ENCODE peak calls at places on chromosomes 4 and X, in six cellular contexts. E is A549; O is foreskin keratinocyte; F is lower lobe of right lung; V is lung; G is CD8-positive, alpha-beta T cell. H is an unnamed sample.

GRCh38 chrX:96372313-96373046 is 312.2 kb upstream of the DIAPH2 start:
- DNase-seq in E (peak; percentile 66), O (no peak), F (no peak), V (no peak), G (no peak), H (no peak)

GRCh38 chr4:28251831-28252230 is 1391.2 kb downstream of the STIM2 start:
- DNase-seq in E (no peak), O (no peak), F (no peak), V (no peak), G (no peak), H (no peak)

GRCh38 chr4:2071912-2072867 is 13.1 kb downstream of the NAT8L start:
- DNase-seq in E (no peak), O (no peak), F (peak; percentile 38), V (no peak), G (no peak), H (no peak)

GRCh38 chrX:71493111-71493613 is 39.7 kb upstream of the OGT start:
- DNase-seq in E (no peak), O (no peak), F (peak; percentile 36), V (peak; percentile 31), G (no peak), H (no peak)

GRCh38 chr4:94653095-94653649 is 104.6 kb upstream of the BMPR1B start:
- DNase-seq in E (no peak), O (no peak), F (no peak), V (no peak), G (no peak), H (no peak)

GRCh38 chr4:24330198-24330972 is 254.0 kb downstream of the DHX15 start:
- DNase-seq in E (no peak), O (no peak), F (no peak), V (no peak), G (no peak), H (no peak)

GRCh38 chrX:74171465-74171864 is 132.5 kb upstream of the ZCCHC13 start:
- DNase-seq in E (no peak), O (no peak), F (no peak), V (no peak), G (no peak), H (no peak)

GRCh38 chr4:81594495-81595169 is 122.9 kb upstream of the RASGEF1B start:
- DNase-seq in E (no peak), O (no peak), F (no peak), V (no peak), G (no peak), H (no peak)

GRCh38 chr4:56981795-56982201 is 3.1 kb downstream of the POLR2B start:
- DNase-seq in E (no peak), O (peak; percentile 4), F (no peak), V (no peak), G (no peak), H (no peak)

GRCh38 chrX:38563006-38563405 is 1.7 kb downstream of the TSPAN7 start:
- DNase-seq in E (no peak), O (no peak), F (no peak), V (no peak), G (no peak), H (no peak)

GRCh38 chrX:39157796-39158195 is 356.5 kb downstream of the MID1IP1 start:
- DNase-seq in E (no peak), O (no peak), F (no peak), V (no peak), G (no peak), H (no peak)

GRCh38 chrX:66914082-66914481 is 275.2 kb upstream of the EDA2R start:
- DNase-seq in E (peak; percentile 3), O (no peak), F (no peak), V (peak; percentile 48), G (no peak), H (no peak)

GRCh38 chrX:24301060-24301459 is 12.8 kb downstream of the SUPT20HL2 start:
- DNase-seq in E (no peak), O (peak; percentile 10), F (no peak), V (no peak), G (no peak), H (no peak)

GRCh38 chr4:134085525-134085924 is 116.1 kb downstream of the PABPC4L start:
- DNase-seq in E (no peak), O (no peak), F (no peak), V (no peak), G (no peak), H (no peak)

GRCh38 chr4:147735413-147736301 is 3.8 kb downstream of the ARHGAP10 start:
- DNase-seq in E (no peak), O (peak; percentile 20), F (no peak), V (no peak), G (no peak), H (no peak)

GRCh38 chr4:39341075-39341725 is 25.0 kb downstream of the RFC1 start:
- DNase-seq in E (no peak), O (no peak), F (no peak), V (peak; percentile 42), G (no peak), H (no peak)

GRCh38 chr4:78552398-78553396 is 1.1 kb downstream of the ANXA3 start:
- DNase-seq in E (peak; percentile 72), O (peak; percentile 91), F (peak; percentile 47), V (peak; percentile 39), G (no peak), H (no peak)

GRCh38 chr4:25107827-25108516 is 52.3 kb downstream of the SEPSECS start:
- DNase-seq in E (no peak), O (no peak), F (no peak), V (no peak), G (no peak), H (no peak)

GRCh38 chr4:170872794-170873193 is 783.0 kb upstream of the AADAT start:
- DNase-seq in E (no peak), O (peak; percentile 83), F (no peak), V (no peak), G (no peak), H (no peak)

GRCh38 chrX:39309018-39309620 is 507.9 kb downstream of the MID1IP1 start:
- DNase-seq in E (peak; percentile 1), O (peak; percentile 17), F (no peak), V (no peak), G (no peak), H (no peak)

GRCh38 chr4:185128272-185129119 is 14.6 kb upstream of the SLC25A4 start:
- DNase-seq in E (peak; percentile 24), O (no peak), F (peak; percentile 57), V (no peak), G (peak; percentile 60), H (no peak)

GRCh38 chr4:101288365-101289145 is 58.8 kb downstream of the PPP3CA start:
- DNase-seq in E (no peak), O (no peak), F (no peak), V (no peak), G (no peak), H (no peak)

GRCh38 chrX:136190038-136190437 is 42.7 kb downstream of the FHL1 start:
- DNase-seq in E (no peak), O (no peak), F (no peak), V (no peak), G (no peak), H (no peak)

GRCh38 chr4:20682853-20683252 is 17.4 kb upstream of the PACRGL start:
- DNase-seq in E (no peak), O (no peak), F (no peak), V (no peak), G (no peak), H (no peak)

GRCh38 chr4:67593741-67594175 is 35.2 kb downstream of the STAP1 start:
- DNase-seq in E (no peak), O (no peak), F (no peak), V (no peak), G (no peak), H (no peak)

GRCh38 chr4:12897954-12898353 is 586.2 kb downstream of the RAB28 start:
- DNase-seq in E (no peak), O (no peak), F (no peak), V (no peak), G (no peak), H (no peak)

GRCh38 chr4:83686166-83686565 is 150.3 kb downstream of the GPAT3 start:
- DNase-seq in E (no peak), O (peak; percentile 67), F (no peak), V (no peak), G (no peak), H (no peak)

GRCh38 chrX:121160987-121161386 is 113.6 kb downstream of the GLUD2 start:
- DNase-seq in E (no peak), O (no peak), F (no peak), V (no peak), G (no peak), H (no peak)

GRCh38 chrX:30935985-30936384 is 46.9 kb upstream of the TAB3 start:
- DNase-seq in E (peak; percentile 21), O (no peak), F (no peak), V (no peak), G (no peak), H (no peak)

DNA sequence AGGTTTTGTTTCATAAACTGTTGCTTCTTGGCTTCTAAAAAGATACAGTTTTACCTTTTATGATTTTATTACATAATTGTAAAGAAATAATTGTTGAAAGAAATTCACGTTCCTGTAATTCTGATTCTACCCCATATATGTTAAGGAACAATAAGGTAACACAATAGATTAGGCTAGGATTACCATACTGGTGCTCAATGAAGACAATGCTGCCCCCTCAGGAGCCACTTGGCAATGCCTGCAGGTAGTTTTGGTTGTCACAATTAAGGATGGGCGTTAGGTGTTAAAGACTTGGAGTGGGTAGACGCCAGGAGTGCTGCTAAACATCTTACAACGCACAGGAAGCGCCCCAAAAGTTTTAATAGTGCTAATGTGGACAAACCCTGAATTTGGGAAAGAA is 133.2 kb downstream of the NLGN4X start:
- DNase-seq in E (peak; percentile 0), O (no peak), F (no peak), V (no peak), G (no peak), H (no peak)
- TF ChIP-seq CTCF in E (no peak), O (no peak), F (no peak), V (no peak), G (no peak), H (no peak)

GRCh38 chr4:151198748-151199147 is 78.2 kb upstream of the PRSS48 start:
- DNase-seq in E (no peak), O (no peak), F (no peak), V (no peak), G (no peak), H (no peak)
- H3K4me1 ChIP-seq in E (peaks cover 18% of the 10 kb centered on the region), O (peaks cover 27% of the 10 kb centered on the region), F (peaks cover 74% of the 10 kb centered on the region), V (peaks cover 14% of the 10 kb centered on the region), G (no peaks in the 10 kb centered on the region), H (peaks cover 71% of the 10 kb centered on the region)

GRCh38 chr4:145044341-145044740 is 53.7 kb downstream of the ANAPC10 start:
- DNase-seq in E (no peak), O (no peak), F (no peak), V (no peak), G (no peak), H (no peak)
- H3K27ac ChIP-seq in E (no peak overlapping the region), O (no peak overlapping the region), F (no peak overlapping the region), V (no peak overlapping the region), G (no peak overlapping the region), H (no peak overlapping the region)

DNA sequence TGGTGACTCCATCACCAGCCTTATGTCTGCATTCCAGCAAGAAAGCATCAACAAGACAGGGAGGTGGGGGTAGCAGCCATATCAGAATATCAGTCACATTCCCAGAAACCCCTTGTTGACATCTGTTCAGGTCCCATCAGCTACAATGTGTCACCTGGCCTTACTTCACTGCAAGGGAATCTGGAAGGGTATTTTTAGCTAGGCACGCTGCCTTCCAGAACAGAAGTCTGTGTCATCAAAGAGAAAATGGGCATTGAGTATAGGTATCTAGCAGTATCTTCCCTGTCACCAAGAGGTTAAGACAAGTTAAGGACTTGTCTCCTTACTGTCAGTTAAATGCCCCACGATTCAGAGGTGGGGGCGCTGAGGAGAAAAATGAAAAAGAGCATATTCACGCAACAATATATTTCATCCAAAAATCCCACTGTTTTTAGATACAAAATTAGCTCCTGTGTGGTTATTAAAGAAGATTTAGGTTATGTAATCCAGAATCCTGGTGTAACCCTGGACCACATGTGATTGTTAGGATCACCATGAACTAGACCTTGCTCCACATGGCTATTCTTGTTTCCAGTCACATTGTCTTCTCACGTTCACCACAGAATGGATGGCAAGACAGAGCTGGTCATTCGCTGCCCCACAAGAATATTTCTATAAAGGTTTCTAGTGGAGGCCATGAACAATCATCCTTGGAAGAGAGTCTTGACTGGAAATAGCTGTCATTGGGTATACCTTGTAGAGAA is 60.0 kb upstream of the PDHA1 start:
- DNase-seq in E (no peak), O (no peak), F (no peak), V (no peak), G (no peak), H (no peak)
- TF ChIP-seq CTCF in E (no peak), O (no peak), F (no peak), V (no peak), G (no peak), H (no peak)

H was measured in right atrium auricular region.